ENCODE peak calls at places on chromosomes 13 and 19, in nine cellular contexts. S is anterior cingulate cortex; A is endothelial cell; U is activated CD4-positive, CD25-positive, alpha-beta regulatory T cell treated with anti-CD3 and anti-CD28 coated beads, Interleukin-2, amount 50 U/mL, for 16 hours; T is right atrium auricular region; B is fibroblast of the conjunctiva; P is Peyer's patch; Q is astrocyte of the spinal cord; M is heart left ventricle. K is an unnamed sample.

GRCh38 chr13:24784319-24784718 is 20.4 kb downstream of the RNF17 start:
- DNase-seq in A (no peak), S (no peak), T (no peak), U (no peak), P (no peak), Q (no peak), B (no peak), M (no peak), K (no peak)

GRCh38 chr19:9075064-9075964 is 11.5 kb upstream of the OR1M1 start:
- DNase-seq in S (peak), B (peak), M (peak), Q (peak), P (peak), U (no peak), A (no peak), T (peak), K (peak)

GRCh38 chr13:77184455-77184854 is 142.4 kb downstream of the MYCBP2 start:
- DNase-seq in P (no peak), B (no peak), Q (no peak), T (no peak), U (no peak), M (no peak), S (no peak), A (no peak), K (no peak)

GRCh38 chr13:64746845-64747244 is 2483.3 kb downstream of the PCDH9 start:
- DNase-seq in Q (no peak), S (no peak), P (no peak), A (no peak), U (no peak), B (no peak), M (no peak), T (no peak), K (no peak)

GRCh38 chr19:19270749-19271571 is 2.1 kb downstream of the TM6SF2 start:
- DNase-seq in A (no peak), P (no peak), B (no peak), T (no peak), M (no peak), U (no peak), Q (no peak), S (no peak), K (no peak)

GRCh38 chr13:99501952-99502310 is 659 bp downstream of the TM9SF2 start:
- DNase-seq in P (peak), Q (no peak), M (no peak), T (no peak), B (no peak), S (no peak), U (no peak), A (peak), K (no peak)

GRCh38 chr19:18408053-18408476 is 10.6 kb upstream of the LRRC25 start:
- DNase-seq in M (no peak), S (no peak), A (peak), B (no peak), U (no peak), Q (no peak), T (no peak), P (peak), K (no peak)

GRCh38 chr13:41019027-41019487 is at the start of gene ELF1:
- DNase-seq in B (peak), M (no peak), P (no peak), A (no peak), T (no peak), Q (peak), S (no peak), U (peak), K (no peak)

GRCh38 chr13:95002968-95003813 is 290.8 kb upstream of the SOX21 start:
- DNase-seq in Q (no peak), T (no peak), P (no peak), U (no peak), A (no peak), S (no peak), B (no peak), M (no peak), K (no peak)

GRCh38 chr19:3699071-3699740 is 1.1 kb downstream of the PIP5K1C start:
- DNase-seq in P (no peak), T (peak), Q (peak), S (peak), A (no peak), B (no peak), U (no peak), M (no peak), K (peak)

GRCh38 chr19:48926909-48927308 is 6.6 kb upstream of the DHDH start:
- DNase-seq in Q (peak), T (peak), S (peak), A (no peak), M (no peak), P (no peak), B (peak), U (no peak), K (no peak)

GRCh38 chr19:31342926-31343325 is 6.3 kb downstream of the TSHZ3 start:
- DNase-seq in M (no peak), Q (no peak), U (no peak), A (no peak), S (no peak), T (no peak), P (no peak), B (no peak), K (no peak)

GRCh38 chr19:36849701-36850645 is 703 bp upstream of the ZNF345 start:
- DNase-seq in T (peak), Q (peak), U (peak), A (peak), S (peak), M (peak), P (peak), B (peak), K (peak)

GRCh38 chr13:102951808-102952207 is 106.0 kb downstream of the ERCC5 start:
- DNase-seq in Q (no peak), T (no peak), S (no peak), B (no peak), A (no peak), U (no peak), P (no peak), M (no peak), K (no peak)

GRCh38 chr13:112181336-112182051 is 114.5 kb downstream of the SOX1 start:
- DNase-seq in M (no peak), B (no peak), P (no peak), S (no peak), A (no peak), Q (no peak), T (no peak), U (no peak), K (no peak)

GRCh38 chr19:30393729-30394480 is 21.7 kb downstream of the ZNF536 start:
- DNase-seq in T (no peak), A (no peak), S (no peak), B (no peak), P (no peak), U (no peak), Q (no peak), M (no peak), K (no peak)

GRCh38 chr13:39284801-39285388 is 246.6 kb downstream of the NHLRC3 start:
- DNase-seq in M (no peak), A (no peak), P (no peak), T (no peak), S (no peak), Q (no peak), U (no peak), B (no peak), K (no peak)

GRCh38 chr19:46907880-46908279 is 47.1 kb downstream of the ARHGAP35 start:
- DNase-seq in U (no peak), Q (no peak), A (no peak), M (no peak), P (no peak), B (no peak), T (peak), S (peak), K (no peak)

GRCh38 chr19:492091-492531 is 4.2 kb upstream of the MADCAM1 start:
- DNase-seq in P (no peak), S (no peak), A (peak), B (no peak), Q (no peak), M (peak), U (no peak), T (no peak), K (no peak)

GRCh38 chr19:10362259-10362658 is 18.1 kb downstream of the TYK2 start:
- DNase-seq in A (no peak), B (no peak), Q (no peak), M (no peak), P (no peak), U (no peak), T (no peak), S (no peak), K (no peak)

GRCh38 chr13:28584873-28585317 is 74.0 kb upstream of the POMP start:
- DNase-seq in M (no peak), B (no peak), A (no peak), S (no peak), Q (peak), U (no peak), T (no peak), P (no peak), K (no peak)